ENCODE peak calls at places on chromosomes 16 and 17, in five cellular contexts. N, A, H, P and B are unnamed samples.

GRCh38 chr17:66593116-66593515 is 241.8 kb upstream of the CACNG5 start:
- DNase-seq in H (no peak), P (no peak), N (no peak), A (no peak), B (no peak)

GRCh38 chr17:34647511-34647910 is 68.1 kb downstream of the TMEM132E start:
- DNase-seq in P (no peak), N (no peak), H (no peak), A (no peak), B (no peak)

GRCh38 chr17:30191072-30191471 is 44.4 kb downstream of the SLC6A4 start:
- DNase-seq in H (no peak), P (no peak), A (no peak), N (no peak), B (no peak)

GRCh38 chr16:12416136-12416787 is 387.4 kb downstream of the CPPED1 start:
- DNase-seq in P (no peak), N (no peak), H (no peak), A (no peak), B (no peak)

GRCh38 chr17:28460901-28461300 is 12.5 kb upstream of the SLC13A2 start:
- DNase-seq in A (no peak), N (no peak), P (no peak), H (no peak), B (no peak)

GRCh38 chr16:72172105-72173034 is at the start of gene PMFBP1:
- DNase-seq in H (peak; percentile 99), A (peak; percentile 91), P (peak; percentile 98), N (peak; percentile 64), B (peak; percentile 39)

GRCh38 chr17:66365204-66365524 is 62.8 kb downstream of the PRKCA start:
- DNase-seq in H (no peak), P (no peak), A (no peak), N (no peak), B (no peak)

GRCh38 chr16:79601978-79602609 is 1.6 kb upstream of the MAF start:
- DNase-seq in A (peak; percentile 68), P (no peak), N (peak; percentile 12), H (peak; percentile 78), B (peak; percentile 86)

GRCh38 chr17:50153650-50154575 is 3.4 kb upstream of the PPP1R9B start:
- DNase-seq in H (no peak), A (no peak), P (no peak), N (no peak), B (no peak)

GRCh38 chr17:59505610-59506276 is 59.7 kb upstream of the DHX40 start:
- DNase-seq in N (no peak), H (no peak), P (no peak), A (no peak), B (no peak)

GRCh38 chr16:82344157-82344556 is 174.1 kb upstream of the MPHOSPH6 start:
- DNase-seq in H (no peak), A (peak; percentile 20), P (no peak), N (no peak), B (no peak)

GRCh38 chr17:77494664-77495435 is 354.1 kb downstream of the SEC14L1 start:
- DNase-seq in H (peak; percentile 54), P (peak; percentile 51), N (no peak), A (peak; percentile 79), B (peak; percentile 79)

GRCh38 chr17:29124931-29125270 is 55.3 kb downstream of the MYO18A start:
- DNase-seq in H (no peak), P (no peak), N (no peak), A (no peak), B (peak; percentile 88)

GRCh38 chr17:65698381-65699061 is 137.1 kb upstream of the AXIN2 start:
- DNase-seq in A (no peak), P (no peak), N (no peak), H (peak; percentile 82), B (peak; percentile 31)

GRCh38 chr16:87416826-87417471 is 24.8 kb downstream of the MAP1LC3B start:
- DNase-seq in H (peak; percentile 57), N (peak; percentile 21), P (no peak), A (peak; percentile 16), B (no peak)

GRCh38 chr16:24001706-24002105 is 165.9 kb downstream of the PRKCB start:
- DNase-seq in N (no peak), P (no peak), A (no peak), H (no peak), B (no peak)

GRCh38 chr16:797120-797420 is 3.5 kb downstream of the GNG13 start:
- DNase-seq in A (peak; percentile 51), H (no peak), N (no peak), P (no peak), B (no peak)

GRCh38 chr17:31008374-31009035 is 37.7 kb downstream of the RNF135 start:
- DNase-seq in N (no peak), P (peak; percentile 38), A (peak; percentile 70), H (peak; percentile 45), B (peak; percentile 64)

GRCh38 chr17:81009124-81009523 is 17.5 kb downstream of the CHMP6 start:
- DNase-seq in N (no peak), H (no peak), A (no peak), P (no peak), B (no peak)

GRCh38 chr16:7746971-7747370 is 414.3 kb downstream of the RBFOX1 start:
- DNase-seq in P (no peak), H (no peak), N (no peak), A (no peak), B (no peak)

GRCh38 chr17:16516594-16517018 is 24.6 kb upstream of the LRRC75A start:
- DNase-seq in P (no peak), A (no peak), N (no peak), H (peak; percentile 73), B (no peak)

GRCh38 chr16:22400899-22401298 is 26.5 kb upstream of the CDR2 start:
- DNase-seq in H (no peak), P (no peak), A (no peak), N (no peak), B (no peak)

GRCh38 chr16:65410801-65411200 is 288.9 kb upstream of the CDH11 start:
- DNase-seq in A (no peak), N (peak; percentile 30), H (peak; percentile 55), P (no peak), B (no peak)

GRCh38 chr17:40551874-40552768 is 13.2 kb downstream of the CCR7 start:
- DNase-seq in H (peak; percentile 99), N (peak; percentile 99), A (peak; percentile 43), P (no peak), B (peak; percentile 30)

GRCh38 chr16:28823291-28823718 is 506 bp downstream of the ATXN2L start:
- DNase-seq in A (no peak), N (no peak), H (no peak), P (no peak), B (no peak)

GRCh38 chr17:49715717-49716279 is 8.0 kb upstream of the SLC35B1 start:
- DNase-seq in H (no peak), N (no peak), P (no peak), A (no peak), B (no peak)

GRCh38 chr17:41885733-41886132 is 20.5 kb upstream of the KLHL11 start:
- DNase-seq in N (no peak), H (no peak), A (no peak), P (no peak), B (no peak)

GRCh38 chr17:30296499-30297038 is 4.8 kb upstream of the BLMH start:
- DNase-seq in N (no peak), H (no peak), P (no peak), A (no peak), B (no peak)

GRCh38 chr16:66346221-66346620 is 20.3 kb upstream of the CDH5 start:
- DNase-seq in P (no peak), H (no peak), N (no peak), A (no peak), B (no peak)

GRCh38 chr17:2615882-2616281 is 22.4 kb downstream of the PAFAH1B1 start:
- DNase-seq in H (no peak), N (no peak), P (no peak), A (no peak), B (no peak)

GRCh38 chr16:55436587-55436986 is 42.4 kb upstream of the MMP2 start:
- DNase-seq in A (no peak), P (peak; percentile 50), H (no peak), N (no peak), B (no peak)

GRCh38 chr17:75998327-75998795 is 2.3 kb upstream of the CDK3 start:
- DNase-seq in H (no peak), A (no peak), P (no peak), N (no peak), B (no peak)

GRCh38 chr17:2689411-2690164 is 22.0 kb downstream of the CLUH start:
- DNase-seq in A (no peak), P (no peak), H (no peak), N (no peak), B (no peak)

GRCh38 chr16:49659356-49659755 is 196.6 kb downstream of the ZNF423 start:
- DNase-seq in P (no peak), A (no peak), H (no peak), N (no peak), B (no peak)

GRCh38 chr17:49994085-49995054 is 654 bp downstream of the DLX3 start:
- DNase-seq in P (no peak), N (no peak), A (no peak), H (no peak), B (no peak)

DNA sequence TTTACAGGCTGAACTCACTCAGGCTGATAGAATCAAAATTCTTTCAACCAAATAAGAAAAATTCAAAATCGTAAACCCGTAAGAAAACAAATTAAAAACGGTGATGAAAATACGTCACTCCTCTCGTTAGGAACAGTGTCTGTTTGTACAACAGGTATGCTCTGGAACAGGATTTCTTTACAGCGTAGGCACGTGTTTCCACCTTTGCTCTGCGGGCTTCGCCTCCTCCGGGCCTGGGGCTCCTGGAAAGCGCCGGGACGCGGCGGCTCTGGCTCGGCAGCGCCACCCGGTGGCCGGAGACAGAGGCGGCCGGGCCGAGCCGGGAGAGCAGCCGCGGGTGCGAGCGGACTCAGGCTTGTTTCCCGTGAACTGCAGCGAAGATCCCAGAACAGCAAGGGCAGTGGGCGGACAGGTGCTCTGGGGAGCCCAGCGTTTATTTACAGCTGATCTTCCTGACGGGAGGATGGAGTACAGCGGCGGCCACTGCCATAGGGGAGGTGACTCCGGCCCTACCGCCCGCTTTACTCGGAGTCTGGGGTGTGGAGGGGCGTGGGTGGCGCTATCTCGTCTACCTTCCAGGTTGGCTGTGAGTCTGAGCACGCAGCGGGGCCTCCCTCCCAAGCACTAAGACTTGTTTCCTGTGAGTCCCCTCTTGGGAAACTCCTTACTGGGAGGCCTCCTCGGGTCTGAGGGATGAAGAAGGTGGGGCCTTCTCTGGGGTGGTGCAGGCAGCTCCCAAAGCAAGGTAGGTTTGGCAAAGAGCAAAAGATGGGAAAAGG is 40.5 kb upstream of the ATP2A3 start:
- DNase-seq in P (no peak), A (peak; percentile 56), N (no peak), H (no peak), B (peak; percentile 47)
- H3K4me3 ChIP-seq in P (no peak overlapping the region), A (no peak overlapping the region), N (no peak overlapping the region), H (no peak overlapping the region), B (no peak overlapping the region)

DNA sequence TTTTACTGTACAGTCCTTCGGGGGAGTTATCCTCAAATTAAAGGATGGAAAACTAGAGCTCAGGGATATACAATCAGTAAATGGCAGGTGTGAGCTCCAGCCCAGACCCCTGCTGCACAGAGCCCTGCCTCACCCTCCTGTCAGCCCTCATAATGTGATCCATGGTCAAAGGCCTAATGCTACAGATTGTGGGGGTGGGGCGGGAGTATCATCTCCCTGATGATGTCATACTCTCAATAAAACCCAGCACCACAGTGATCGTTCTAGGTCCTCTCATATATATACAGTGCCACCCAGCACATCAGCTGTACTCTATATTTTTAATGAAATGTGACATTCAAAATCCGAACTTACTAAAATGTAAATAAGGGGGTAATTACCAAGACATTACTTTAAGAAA is 61.5 kb downstream of the SLC39A11 start:
- DNase-seq in A (no peak), N (no peak), P (no peak), H (no peak), B (no peak)
- H3K4me3 ChIP-seq in A (no peak overlapping the region), N (no peak overlapping the region), P (no peak overlapping the region), H (no peak overlapping the region), B (no peak overlapping the region)

GRCh38 chr17:7017827-7018200 is 5.0 kb upstream of the BCL6B start:
- DNase-seq in P (no peak), H (no peak), N (no peak), A (no peak), B (no peak)
- H3K4me3 ChIP-seq in P (no peak overlapping the region), H (no peak overlapping the region), N (no peak overlapping the region), A (no peak overlapping the region), B (no peak overlapping the region)

GRCh38 chr16:78102122-78102660 is 2.7 kb downstream of the WWOX start:
- DNase-seq in N (no peak), H (no peak), P (no peak), A (no peak), B (no peak)
- H3K4me3 ChIP-seq in N (no peak overlapping the region), H (no peak overlapping the region), P (no peak overlapping the region), A (no peak overlapping the region), B (no peak overlapping the region)